ENCODE peak calls at places on chromosome 1, in ten cellular contexts. R is left ventricle myocardium inferior; U is heart right ventricle; O is smooth muscle cell of the brain vasculature; Z is ACHN; A is activated CD4-positive, alpha-beta T cell treated with anti-CD3 and anti-CD28 coated beads for 1 hour; M is mesothelial cell of epicardium; V is activated effector memory CD4-positive, alpha-beta T cell treated with anti-CD3 and anti-CD28 coated beads, Interleukin-2, amount 50 U/mL, for 16 hours; S is C1 segment of cervical spinal cord; G is left cardiac atrium. L is an unnamed sample.

GRCh38 chr1:157104598-157105293 is 5.1 kb upstream of the ETV3L start:
- DNase-seq in R (no peak), U (no peak), O (no peak), Z (no peak), A (no peak), M (no peak), V (peak), S (no peak), G (no peak), L (no peak)

GRCh38 chr1:186094170-186094569 is 280.9 kb downstream of the TPR start:
- DNase-seq in R (no peak), U (no peak), O (no peak), Z (peak), A (no peak), M (no peak), V (no peak), S (no peak), G (no peak), L (no peak)

GRCh38 chr1:228046421-228047182 is 35.9 kb upstream of the ARF1 start:
- DNase-seq in R (no peak), U (no peak), O (no peak), Z (no peak), A (no peak), M (no peak), V (no peak), S (no peak), G (no peak), L (no peak)

GRCh38 chr1:1267488-1268283 is 6.0 kb downstream of the UBE2J2 start:
- DNase-seq in R (no peak), U (no peak), O (no peak), Z (no peak), A (no peak), M (no peak), V (no peak), S (no peak), G (no peak), L (no peak)

GRCh38 chr1:145956361-145956760 is 1.5 kb downstream of the LIX1L start:
- DNase-seq in R (no peak), U (no peak), O (no peak), Z (no peak), A (no peak), M (no peak), V (no peak), S (no peak), G (no peak), L (no peak)

GRCh38 chr1:94002046-94002787 is 93.0 kb upstream of the GCLM start:
- DNase-seq in R (no peak), U (no peak), O (no peak), Z (no peak), A (no peak), M (peak), V (no peak), S (no peak), G (no peak), L (no peak)

GRCh38 chr1:174190800-174191199 is 31.5 kb downstream of the RABGAP1L start:
- DNase-seq in R (no peak), U (no peak), O (no peak), Z (no peak), A (no peak), M (no peak), V (no peak), S (no peak), G (no peak), L (no peak)

GRCh38 chr1:6239950-6240768 is 3.8 kb upstream of the HES3 start:
- DNase-seq in R (no peak), U (no peak), O (no peak), Z (no peak), A (no peak), M (no peak), V (no peak), S (no peak), G (no peak), L (no peak)

GRCh38 chr1:206699626-206700025 is 14.9 kb downstream of the MAPKAPK2 start:
- DNase-seq in R (no peak), U (no peak), O (no peak), Z (no peak), A (no peak), M (no peak), V (no peak), S (no peak), G (no peak), L (peak)

GRCh38 chr1:89896105-89896942 is 75.5 kb downstream of the LRRC8D start:
- DNase-seq in R (no peak), U (no peak), O (no peak), Z (no peak), A (no peak), M (no peak), V (no peak), S (no peak), G (no peak), L (no peak)